ENCODE peak calls at places on chromosomes 5 and 9, in seven cellular contexts. V is mucosa of descending colon, B is Calu3, O is WTC11, N is CD14-positive monocyte, J is heart right ventricle, G is NB4. Z is an unnamed sample.

GRCh38 chr9:70250221-70250620 is 8.6 kb upstream of the SMC5 start:
- DNase-seq in V (no peak), B (no peak), O (no peak), N (no peak), J (no peak), G (no peak), Z (no peak)

GRCh38 chr9:77903666-77904248 is 127.9 kb downstream of the GNAQ start:
- DNase-seq in V (no peak), B (peak), O (no peak), N (no peak), J (no peak), G (no peak), Z (no peak)

GRCh38 chr9:136207616-136208015 is 2.7 kb upstream of the LHX3 start:
- DNase-seq in V (no peak), B (no peak), O (no peak), N (no peak), J (no peak), G (no peak), Z (no peak)

GRCh38 chr9:33211695-33212393 is 28.1 kb upstream of the SPINK4 start:
- DNase-seq in V (no peak), B (peak), O (peak), N (no peak), J (no peak), G (peak), Z (no peak)

GRCh38 chr5:78771260-78772240 is 123.0 kb upstream of the LHFPL2 start:
- DNase-seq in V (peak), B (peak), O (no peak), N (no peak), J (no peak), G (no peak), Z (no peak)

GRCh38 chr9:21056931-21057330 is 20.8 kb downstream of the IFNB1 start:
- DNase-seq in V (no peak), B (no peak), O (no peak), N (no peak), J (no peak), G (no peak), Z (no peak)

GRCh38 chr9:77597057-77597456 is 51.1 kb downstream of the GNA14 start:
- DNase-seq in V (no peak), B (no peak), O (no peak), N (no peak), J (no peak), G (no peak), Z (no peak)

GRCh38 chr5:110258460-110258859 is 468.0 kb downstream of the TMEM232 start:
- DNase-seq in V (no peak), B (no peak), O (no peak), N (no peak), J (no peak), G (peak), Z (no peak)

GRCh38 chr5:143342607-143343006 is 60.9 kb downstream of the NR3C1 start:
- DNase-seq in V (no peak), B (no peak), O (no peak), N (no peak), J (no peak), G (no peak), Z (no peak)

GRCh38 chr5:38731461-38731860 is 114.4 kb upstream of the OSMR start:
- DNase-seq in V (no peak), B (no peak), O (no peak), N (no peak), J (no peak), G (no peak), Z (no peak)

GRCh38 chr5:29963956-29964355 is 1229.5 kb upstream of the CDH6 start:
- DNase-seq in V (no peak), B (no peak), O (no peak), N (no peak), J (no peak), G (no peak), Z (no peak)

GRCh38 chr5:135571210-135571609 is 7.6 kb downstream of the CXCL14 start:
- DNase-seq in V (no peak), B (no peak), O (no peak), N (no peak), J (no peak), G (no peak), Z (no peak)

GRCh38 chr9:76761448-76761847 is 2.8 kb upstream of the PCA3 start:
- DNase-seq in V (no peak), B (no peak), O (no peak), N (no peak), J (no peak), G (no peak), Z (no peak)

GRCh38 chr5:132427285-132428146 is 58.0 kb downstream of the SLC22A5 start:
- DNase-seq in V (peak), B (peak), O (no peak), N (peak), J (no peak), G (peak), Z (peak)

GRCh38 chr5:55582256-55582655 is 47.5 kb upstream of the PLPP1 start:
- DNase-seq in V (no peak), B (no peak), O (no peak), N (no peak), J (no peak), G (no peak), Z (no peak)

GRCh38 chr9:76109953-76110352 is 219.5 kb downstream of the PCSK5 start:
- DNase-seq in V (no peak), B (no peak), O (no peak), N (no peak), J (no peak), G (no peak), Z (no peak)

GRCh38 chr9:18447131-18447530 is 26.8 kb upstream of the ADAMTSL1 start:
- DNase-seq in V (no peak), B (no peak), O (no peak), N (no peak), J (no peak), G (no peak), Z (no peak)

GRCh38 chr9:127505396-127506116 is 54.2 kb downstream of the LRSAM1 start:
- DNase-seq in V (no peak), B (peak), O (peak), N (peak), J (no peak), G (peak), Z (peak)

GRCh38 chr5:113162770-113163169 is 186.2 kb downstream of the DCP2 start:
- DNase-seq in V (no peak), B (peak), O (no peak), N (no peak), J (no peak), G (no peak), Z (no peak)

GRCh38 chr5:106699198-106699597 is 971.5 kb downstream of the EFNA5 start:
- DNase-seq in V (no peak), B (no peak), O (peak), N (no peak), J (no peak), G (no peak), Z (no peak)

GRCh38 chr9:36592801-36593583 is 20.3 kb downstream of the MELK start:
- DNase-seq in V (no peak), B (no peak), O (no peak), N (no peak), J (no peak), G (no peak), Z (no peak)

GRCh38 chr9:127676636-127677035 is 30.2 kb upstream of the CFAP157 start:
- DNase-seq in V (no peak), B (no peak), O (no peak), N (no peak), J (no peak), G (no peak), Z (no peak)

GRCh38 chr5:40221796-40222195 is 457.9 kb upstream of the PTGER4 start:
- DNase-seq in V (no peak), B (no peak), O (no peak), N (no peak), J (no peak), G (no peak), Z (no peak)

GRCh38 chr9:85212209-85212608 is 529.5 kb downstream of the AGTPBP1 start:
- DNase-seq in V (no peak), B (peak), O (no peak), N (no peak), J (no peak), G (no peak), Z (no peak)

GRCh38 chr9:86648828-86649170 is 294.6 kb upstream of the TUT7 start:
- DNase-seq in V (no peak), B (no peak), O (no peak), N (no peak), J (no peak), G (no peak), Z (no peak)

GRCh38 chr5:157463081-157463480 is 3.1 kb downstream of the NIPAL4 start:
- DNase-seq in V (no peak), B (no peak), O (no peak), N (no peak), J (no peak), G (no peak), Z (no peak)

GRCh38 chr5:40689442-40689841 is 9.7 kb downstream of the PTGER4 start:
- DNase-seq in V (no peak), B (peak), O (no peak), N (peak), J (peak), G (peak), Z (no peak)

GRCh38 chr9:95313010-95313498 is 4.5 kb downstream of the FANCC start:
- DNase-seq in V (peak), B (no peak), O (peak), N (no peak), J (peak), G (peak), Z (no peak)

GRCh38 chr5:32094691-32095090 is 79.4 kb downstream of the GOLPH3 start:
- DNase-seq in V (no peak), B (no peak), O (no peak), N (no peak), J (no peak), G (no peak), Z (no peak)

GRCh38 chr5:38715671-38716070 is 130.1 kb upstream of the OSMR start:
- DNase-seq in V (no peak), B (peak), O (no peak), N (no peak), J (no peak), G (no peak), Z (no peak)

GRCh38 chr9:134606951-134607733 is 34.5 kb upstream of the COL5A1 start:
- DNase-seq in V (no peak), B (no peak), O (peak), N (peak), J (peak), G (no peak), Z (no peak)

GRCh38 chr5:135295852-135296251 is 103.2 kb downstream of the MACROH2A1 start:
- DNase-seq in V (no peak), B (no peak), O (no peak), N (no peak), J (no peak), G (no peak), Z (no peak)

GRCh38 chr5:15601853-15602252 is 101.9 kb downstream of the FBXL7 start:
- DNase-seq in V (no peak), B (no peak), O (no peak), N (no peak), J (no peak), G (no peak), Z (no peak)

GRCh38 chr5:15604986-15605385 is 105.0 kb downstream of the FBXL7 start:
- DNase-seq in V (no peak), B (no peak), O (no peak), N (no peak), J (no peak), G (no peak), Z (no peak)

GRCh38 chr5:15600035-15600434 is 100.1 kb downstream of the FBXL7 start:
- DNase-seq in V (no peak), B (no peak), O (no peak), N (no peak), J (no peak), G (no peak), Z (no peak)

GRCh38 chr5:15598294-15598902 is 98.4 kb downstream of the FBXL7 start:
- DNase-seq in V (no peak), B (peak), O (peak), N (no peak), J (no peak), G (peak), Z (no peak)

DNA sequence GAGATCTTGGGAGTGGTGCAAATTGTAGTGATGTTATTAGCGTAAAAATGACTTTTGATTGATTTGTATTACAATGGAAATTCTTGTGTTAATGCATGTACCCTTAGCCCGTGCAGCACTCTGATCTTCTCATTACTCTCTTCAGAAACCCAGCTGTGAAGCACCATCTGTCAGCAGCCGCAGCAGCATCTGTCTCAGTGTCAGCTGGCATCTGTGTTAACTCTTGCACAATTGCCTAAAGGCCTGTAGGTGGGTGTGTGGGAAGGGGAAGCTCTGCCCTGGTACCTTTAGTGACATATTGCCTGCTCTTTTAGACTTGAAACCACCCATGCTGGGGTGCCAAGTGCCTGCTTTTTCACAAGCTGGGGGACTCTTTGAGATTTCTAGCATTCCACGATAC is 101.3 kb downstream of the FBXL7 start:
- DNase-seq in V (no peak), B (no peak), O (no peak), N (no peak), J (no peak), G (peak), Z (no peak)
- TF ChIP-seq CTCF in V (no peak), B (no peak), O (no peak), N (no peak), J (no peak), G (no peak), Z (no peak)

DNA sequence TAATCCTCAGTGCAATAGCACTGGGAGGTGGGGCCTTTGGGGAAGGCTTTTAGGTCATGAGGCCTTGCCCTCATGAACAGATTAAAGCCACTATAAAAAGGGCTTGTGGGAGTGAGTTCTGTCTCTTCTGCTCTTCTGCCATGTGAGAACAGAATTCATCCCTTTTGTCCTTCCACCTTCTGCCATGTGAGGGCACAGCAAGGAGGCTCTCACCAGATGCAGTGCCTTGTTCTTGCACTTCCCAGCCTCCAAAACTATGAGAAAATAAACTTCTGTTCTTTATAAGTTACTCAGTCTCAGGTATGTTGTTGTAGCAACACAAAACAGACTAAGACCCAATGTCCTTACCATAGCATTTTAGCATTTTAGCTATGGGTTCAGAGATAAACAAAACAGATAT is 81.7 kb upstream of the CPLX2 start:
- DNase-seq in V (no peak), B (no peak), O (no peak), N (no peak), J (no peak), G (no peak), Z (no peak)
- TF ChIP-seq CTCF in V (no peak), B (no peak), O (no peak), N (no peak), J (no peak), G (no peak), Z (no peak)

DNA sequence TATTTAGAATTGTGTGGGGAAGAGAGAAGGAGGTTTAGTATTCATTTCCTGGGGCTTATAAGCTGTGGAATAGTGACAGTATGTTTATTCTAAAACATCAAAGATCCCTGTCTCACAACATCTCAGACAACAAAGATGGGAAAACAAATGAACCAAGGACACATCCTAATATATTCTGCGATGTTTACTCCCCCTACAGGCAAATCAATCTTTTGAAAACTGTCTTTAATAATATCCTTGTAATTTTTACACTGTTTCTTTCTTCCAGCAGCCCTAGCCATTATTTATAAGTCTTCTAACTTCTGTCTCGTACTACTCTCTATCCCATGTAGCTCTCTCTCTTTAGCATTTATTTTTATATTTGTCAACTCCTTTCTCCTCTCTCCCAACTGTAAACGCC is 33.5 kb upstream of the TMEM252 start:
- DNase-seq in V (no peak), B (no peak), O (no peak), N (no peak), J (no peak), G (no peak), Z (no peak)
- TF ChIP-seq CTCF in V (no peak), B (no peak), O (no peak), N (peak), J (peak), G (no peak), Z (no peak)

DNA sequence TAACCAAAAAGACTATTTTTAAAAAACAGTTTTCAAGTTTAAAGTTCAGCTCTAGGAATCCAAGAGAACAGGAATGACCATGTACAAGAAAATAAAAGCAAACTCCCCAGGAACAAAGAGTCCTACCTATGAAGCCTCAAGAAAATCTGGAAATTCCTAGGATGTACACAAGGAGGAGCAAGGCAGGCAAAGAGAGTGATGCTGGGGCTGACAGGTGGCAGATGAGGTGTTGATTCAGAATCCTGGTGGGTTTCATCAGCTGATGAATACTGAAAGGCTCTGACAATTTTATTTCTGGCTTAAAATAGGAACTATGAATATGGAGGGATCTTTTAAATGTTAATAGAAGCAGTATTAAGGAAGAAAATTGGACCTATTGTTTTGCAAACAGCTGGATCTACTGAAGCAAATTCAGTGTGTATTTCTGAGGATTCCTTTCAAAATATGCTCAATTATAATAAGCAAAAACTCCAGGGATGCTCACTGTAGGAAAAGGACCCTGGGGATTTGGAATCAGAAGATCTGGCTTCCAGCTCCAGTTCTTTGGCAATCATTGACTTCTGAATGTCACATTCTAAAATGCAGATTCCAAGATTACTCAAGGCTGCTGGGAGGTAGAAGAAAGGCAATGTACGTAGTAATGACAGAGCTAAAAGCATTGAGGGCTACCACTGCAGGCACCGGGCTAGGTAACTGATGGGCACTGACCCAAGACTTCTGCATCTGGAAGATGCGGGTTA is 28.0 kb upstream of the SH3RF2 start:
- DNase-seq in V (no peak), B (peak), O (no peak), N (no peak), J (no peak), G (no peak), Z (no peak)
- TF ChIP-seq CTCF in V (no peak), B (no peak), O (no peak), N (no peak), J (peak), G (no peak), Z (no peak)

Z was measured in GM20000.